ENCODE peak calls at places on chromosomes 7 and 10, in eight cellular contexts. S is HCT116, X is nephron progenitor cell, N is AG04450, K is kidney epithelial cell, Z is body of pancreas, I is cardiac muscle cell, F is H9. O is an unnamed sample.

GRCh38 chr7:7181519-7182155 is 707 bp upstream of the C1GALT1 start:
- DNase-seq in S (peak), X (peak), N (no peak), K (no peak), Z (peak), I (peak), F (peak), O (no peak)

GRCh38 chr7:131010714-131011436 is 276.9 kb upstream of the KLF14 start:
- DNase-seq in S (no peak), X (no peak), N (no peak), K (no peak), Z (no peak), I (peak), F (no peak), O (no peak)

GRCh38 chr7:22193361-22194016 is 163.5 kb downstream of the RAPGEF5 start:
- DNase-seq in S (no peak), X (peak), N (peak), K (no peak), Z (peak), I (peak), F (peak), O (peak)

GRCh38 chr10:99527526-99528255 is 5.1 kb upstream of the NKX2-3 start:
- DNase-seq in S (no peak), X (no peak), N (no peak), K (no peak), Z (no peak), I (no peak), F (peak), O (no peak)

GRCh38 chr10:73838827-73839226 is 27.4 kb upstream of the NDST2 start:
- DNase-seq in S (no peak), X (no peak), N (no peak), K (no peak), Z (no peak), I (no peak), F (no peak), O (no peak)

GRCh38 chr7:44216019-44216418 is 15.2 kb downstream of the YKT6 start:
- DNase-seq in S (no peak), X (no peak), N (no peak), K (no peak), Z (no peak), I (no peak), F (no peak), O (no peak)

GRCh38 chr7:158617737-158618128 is 30.1 kb upstream of the PTPRN2 start:
- DNase-seq in S (no peak), X (no peak), N (no peak), K (no peak), Z (no peak), I (peak), F (peak), O (no peak)

GRCh38 chr7:137658194-137658900 is 188.4 kb downstream of the DGKI start:
- DNase-seq in S (no peak), X (no peak), N (no peak), K (no peak), Z (no peak), I (peak), F (no peak), O (no peak)

GRCh38 chr10:20105931-20106330 is 289.7 kb downstream of the PLXDC2 start:
- DNase-seq in S (no peak), X (no peak), N (peak), K (peak), Z (no peak), I (peak), F (no peak), O (no peak)

GRCh38 chr7:31633894-31634494 is 53.0 kb upstream of the PPP1R17 start:
- DNase-seq in S (peak), X (peak), N (peak), K (peak), Z (peak), I (peak), F (peak), O (peak)

GRCh38 chr7:151062399-151063211 is 3.2 kb downstream of the SLC4A2 start:
- DNase-seq in S (peak), X (peak), N (no peak), K (peak), Z (peak), I (peak), F (peak), O (peak)
- TF ChIP-seq CTCF in S (no peak), X (no peak), N (no peak), K (no peak), Z (no peak), I (no peak), F (peak), O (no peak)

GRCh38 chr10:110190170-110190569 is 17.2 kb upstream of the MXI1 start:
- DNase-seq in S (no peak), X (no peak), N (no peak), K (no peak), Z (no peak), I (no peak), F (no peak), O (no peak)

DNA sequence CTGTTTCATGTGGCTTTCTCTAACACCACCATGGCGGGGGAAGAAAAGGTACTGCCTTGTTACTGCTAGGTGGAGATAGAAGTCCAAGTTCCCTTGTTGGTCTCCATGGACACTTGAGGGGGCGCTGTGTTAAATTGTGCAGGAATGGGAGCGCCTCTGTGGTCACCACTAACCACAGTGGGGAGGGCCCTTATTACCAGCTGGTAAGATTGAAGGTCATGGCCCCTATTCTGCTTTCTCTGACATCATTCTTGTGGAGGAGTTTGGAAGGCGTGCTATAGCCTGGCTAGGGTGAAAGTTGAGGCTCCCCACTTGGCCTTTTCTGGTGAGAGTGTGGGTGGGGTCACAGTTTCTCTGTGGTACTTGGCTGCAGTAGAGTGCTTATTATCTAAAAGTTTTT is 14.9 kb upstream of the MXI1 start:
- DNase-seq in S (no peak), X (no peak), N (no peak), K (no peak), Z (no peak), I (peak), F (peak), O (no peak)
- TF ChIP-seq CTCF in S (no peak), X (no peak), N (peak), K (peak), Z (no peak), I (peak), F (peak), O (no peak)

DNA sequence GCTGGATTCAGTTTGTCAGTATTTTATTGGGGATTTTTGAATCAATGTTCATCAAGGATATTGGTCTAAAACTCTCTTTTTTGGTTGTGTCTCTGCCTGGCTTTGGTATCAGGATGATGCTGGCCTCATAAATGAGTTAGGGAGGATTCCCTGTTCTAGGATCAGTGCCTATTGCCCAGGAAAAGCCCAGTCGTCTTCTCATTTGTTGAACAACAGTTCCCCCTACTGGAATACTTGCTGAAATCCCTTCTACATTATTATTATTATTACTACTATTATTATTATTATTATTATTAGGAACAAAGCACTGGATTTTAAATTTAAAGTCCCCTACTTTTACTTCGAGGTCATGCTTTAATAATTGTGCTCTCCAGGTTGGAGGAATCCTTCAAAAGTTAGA is 528.9 kb downstream of the MAGI2 start:
- DNase-seq in S (peak), X (no peak), N (no peak), K (no peak), Z (no peak), I (peak), F (no peak), O (no peak)
- TF ChIP-seq CTCF in S (peak), X (peak), N (peak), K (peak), Z (no peak), I (no peak), F (peak), O (peak)

DNA sequence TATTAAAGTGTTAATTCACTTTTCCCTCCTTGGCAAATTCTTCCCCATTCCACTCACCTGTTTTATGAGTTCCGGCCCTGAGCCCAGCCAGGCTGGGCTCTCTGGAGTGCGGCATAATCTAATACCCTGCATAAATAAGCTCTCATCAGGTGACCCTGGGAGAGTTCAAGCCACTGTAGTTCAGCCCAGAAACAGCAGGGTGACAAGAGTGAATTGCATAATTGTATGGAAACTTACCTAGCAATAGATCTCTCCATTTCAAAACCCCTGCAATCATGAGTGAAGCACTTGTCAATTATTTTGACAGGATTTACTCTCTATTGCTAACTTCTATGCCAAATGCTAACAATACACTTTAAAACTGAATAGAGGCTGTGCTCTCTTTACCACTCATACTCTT is 94.7 kb downstream of the OSBPL3 start:
- DNase-seq in S (no peak), X (no peak), N (no peak), K (no peak), Z (peak), I (no peak), F (no peak), O (no peak)
- TF ChIP-seq CTCF in S (no peak), X (no peak), N (no peak), K (no peak), Z (no peak), I (no peak), F (no peak), O (no peak)

DNA sequence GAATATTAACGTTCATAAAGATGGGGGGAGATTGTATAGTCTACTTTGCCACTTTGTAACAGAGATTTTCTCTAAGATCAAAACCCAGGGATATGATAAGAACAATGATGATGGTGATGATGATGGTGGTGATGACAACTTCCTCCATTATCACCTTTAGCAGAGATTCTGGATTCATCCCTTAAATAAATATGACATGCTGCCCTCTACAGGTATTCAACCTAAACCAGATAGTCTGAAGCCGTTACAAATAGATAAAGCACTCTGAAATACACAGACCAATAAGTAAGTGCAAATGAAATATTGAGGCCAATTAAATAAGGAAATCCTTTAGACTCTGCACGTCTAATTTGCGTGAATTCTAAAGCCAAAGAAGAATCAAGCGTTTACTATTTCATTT is 211.5 kb downstream of the CREB5 start:
- DNase-seq in S (peak), X (no peak), N (no peak), K (no peak), Z (no peak), I (no peak), F (no peak), O (no peak)
- TF ChIP-seq CTCF in S (peak), X (peak), N (peak), K (peak), Z (no peak), I (peak), F (peak), O (peak)